ENCODE peak calls at places on chromosomes 3 and 15, in ten cellular contexts. C is suprapubic skin, Y is A549, P is gastrocnemius medialis, J is adrenal gland, M is BE2C, B is H9, D is heart left ventricle, R is astrocyte, H is colonic mucosa. F is an unnamed sample. For H3K4me1, the result is how much of the 10 kb centered on the place peaks cover.

GRCh38 chr3:174023445-174023844 is 625.9 kb downstream of the NLGN1 start:
- DNase-seq in C (no peak), Y (no peak), P (no peak), J (no peak), M (no peak), B (no peak), D (no peak), R (peak), H (no peak), F (no peak)

GRCh38 chr15:100201376-100202280 is 140.1 kb downstream of the ADAMTS17 start:
- DNase-seq in C (peak), Y (no peak), P (no peak), J (no peak), M (peak), B (no peak), D (no peak), R (peak), H (no peak), F (no peak)

GRCh38 chr15:101381671-101382212 is 86.7 kb upstream of the SNRPA1 start:
- DNase-seq in C (no peak), Y (no peak), P (no peak), J (no peak), M (no peak), B (no peak), D (no peak), R (no peak), H (no peak), F (no peak)

GRCh38 chr15:73677146-73677607 is 7.0 kb upstream of the CD276 start:
- DNase-seq in C (peak), Y (peak), P (peak), J (peak), M (peak), B (peak), D (peak), R (peak), H (peak), F (peak)

GRCh38 chr3:71896751-71897150 is 111.8 kb upstream of the PROK2 start:
- DNase-seq in C (no peak), Y (no peak), P (no peak), J (no peak), M (no peak), B (no peak), D (no peak), R (no peak), H (no peak), F (no peak)

GRCh38 chr3:179766416-179767133 is 113.7 kb downstream of the USP13 start:
- DNase-seq in C (no peak), Y (no peak), P (no peak), J (no peak), M (no peak), B (no peak), D (no peak), R (no peak), H (no peak), F (no peak)

GRCh38 chr15:90871716-90872480 is 3.5 kb downstream of the FURIN start:
- DNase-seq in C (no peak), Y (no peak), P (no peak), J (no peak), M (no peak), B (peak), D (no peak), R (no peak), H (peak), F (peak)

GRCh38 chr15:59668571-59668970 is 11.3 kb upstream of the GTF2A2 start:
- DNase-seq in C (no peak), Y (no peak), P (no peak), J (no peak), M (no peak), B (no peak), D (no peak), R (no peak), H (no peak), F (no peak)

GRCh38 chr3:109532257-109533216 is 195.2 kb upstream of the DPPA4 start:
- DNase-seq in C (no peak), Y (peak), P (no peak), J (peak), M (peak), B (peak), D (no peak), R (peak), H (peak), F (peak)

GRCh38 chr3:16069149-16069922 is 105.1 kb upstream of the GALNT15 start:
- DNase-seq in C (no peak), Y (peak), P (no peak), J (no peak), M (no peak), B (no peak), D (no peak), R (peak), H (no peak), F (no peak)

GRCh38 chr3:87000940-87001339 is 10.0 kb upstream of the VGLL3 start:
- DNase-seq in C (no peak), Y (no peak), P (no peak), J (no peak), M (no peak), B (no peak), D (no peak), R (no peak), H (no peak), F (no peak)

GRCh38 chr15:68652141-68652540 is 73.3 kb downstream of the CORO2B start:
- DNase-seq in C (peak), Y (no peak), P (no peak), J (no peak), M (no peak), B (no peak), D (peak), R (no peak), H (no peak), F (peak)

GRCh38 chr15:73054417-73054963 is 2.2 kb downstream of the NEO1 start:
- DNase-seq in C (no peak), Y (no peak), P (no peak), J (no peak), M (no peak), B (no peak), D (no peak), R (no peak), H (peak), F (no peak)

GRCh38 chr3:9623148-9623547 is 26.2 kb upstream of the MTMR14 start:
- DNase-seq in C (no peak), Y (no peak), P (no peak), J (no peak), M (peak), B (no peak), D (no peak), R (no peak), H (no peak), F (no peak)

GRCh38 chr3:32831062-32831461 is 13.3 kb downstream of the TRIM71 start:
- DNase-seq in C (no peak), Y (no peak), P (no peak), J (no peak), M (no peak), B (no peak), D (no peak), R (no peak), H (no peak), F (no peak)

GRCh38 chr3:71173421-71173975 is 410.0 kb downstream of the FOXP1 start:
- DNase-seq in C (no peak), Y (no peak), P (no peak), J (no peak), M (no peak), B (no peak), D (no peak), R (peak), H (no peak), F (no peak)

GRCh38 chr15:76208786-76209424 is 102.4 kb downstream of the ETFA start:
- DNase-seq in C (no peak), Y (no peak), P (no peak), J (no peak), M (peak), B (no peak), D (no peak), R (no peak), H (no peak), F (no peak)

GRCh38 chr15:39501366-39501765 is 79.5 kb upstream of the THBS1 start:
- DNase-seq in C (no peak), Y (no peak), P (no peak), J (no peak), M (no peak), B (no peak), D (no peak), R (peak), H (no peak), F (no peak)

GRCh38 chr3:46987485-46988401 is 8.3 kb downstream of the NBEAL2 start:
- DNase-seq in C (no peak), Y (peak), P (no peak), J (no peak), M (no peak), B (peak), D (peak), R (no peak), H (peak), F (no peak)

GRCh38 chr3:146117406-146118285 is 43.3 kb downstream of the PLOD2 start:
- DNase-seq in C (no peak), Y (peak), P (no peak), J (no peak), M (no peak), B (no peak), D (no peak), R (peak), H (no peak), F (no peak)

GRCh38 chr3:63400259-63400860 is 122.3 kb downstream of the SYNPR start:
- DNase-seq in C (no peak), Y (no peak), P (no peak), J (peak), M (no peak), B (no peak), D (no peak), R (peak), H (no peak), F (no peak)

GRCh38 chr15:34018021-34018645 is 20.9 kb downstream of the AVEN start:
- DNase-seq in C (no peak), Y (no peak), P (no peak), J (no peak), M (no peak), B (no peak), D (no peak), R (peak), H (no peak), F (no peak)

GRCh38 chr15:63338170-63338569 is 43.5 kb downstream of the CA12 start:
- DNase-seq in C (no peak), Y (no peak), P (no peak), J (no peak), M (no peak), B (no peak), D (no peak), R (peak), H (no peak), F (no peak)

GRCh38 chr3:125357837-125358236 is 17.3 kb downstream of the ZNF148 start:
- DNase-seq in C (no peak), Y (no peak), P (no peak), J (no peak), M (no peak), B (no peak), D (no peak), R (no peak), H (no peak), F (no peak)

GRCh38 chr3:30258426-30259392 is 347.7 kb upstream of the TGFBR2 start:
- DNase-seq in C (no peak), Y (peak), P (no peak), J (no peak), M (no peak), B (no peak), D (no peak), R (no peak), H (peak), F (no peak)

GRCh38 chr3:187694801-187695200 is 7.6 kb downstream of the RTP2 start:
- DNase-seq in C (no peak), Y (no peak), P (no peak), J (no peak), M (no peak), B (no peak), D (peak), R (peak), H (no peak), F (no peak)

GRCh38 chr3:126484148-126484547 is 8.5 kb upstream of the ZXDC start:
- DNase-seq in C (no peak), Y (no peak), P (peak), J (no peak), M (no peak), B (no peak), D (no peak), R (no peak), H (no peak), F (no peak)

GRCh38 chr3:113825090-113825489 is 13.5 kb upstream of the GRAMD1C start:
- DNase-seq in C (no peak), Y (peak), P (no peak), J (no peak), M (no peak), B (no peak), D (no peak), R (no peak), H (no peak), F (no peak)

GRCh38 chr3:71101581-71101980 is 481.9 kb downstream of the FOXP1 start:
- DNase-seq in C (no peak), Y (no peak), P (no peak), J (no peak), M (no peak), B (no peak), D (no peak), R (peak), H (no peak), F (no peak)

GRCh38 chr15:25792128-25792527 is 71.0 kb downstream of the ATP10A start:
- DNase-seq in C (peak), Y (no peak), P (no peak), J (peak), M (no peak), B (no peak), D (no peak), R (no peak), H (peak), F (no peak)
- H3K4me1 ChIP-seq in C (under half), Y (under half), P (under half), J (under half), M (under half), B (under half), D (under half), R (under half), H (under half), F (under half)

GRCh38 chr3:45617430-45618080 is 23.0 kb downstream of the LIMD1 start:
- DNase-seq in C (no peak), Y (peak), P (no peak), J (no peak), M (no peak), B (no peak), D (no peak), R (no peak), H (peak), F (no peak)
- H3K4me1 ChIP-seq in C (under half), Y (half or more), P (under half), J (under half), M (under half), B (under half), D (under half), R (under half), H (under half), F (under half)

DNA sequence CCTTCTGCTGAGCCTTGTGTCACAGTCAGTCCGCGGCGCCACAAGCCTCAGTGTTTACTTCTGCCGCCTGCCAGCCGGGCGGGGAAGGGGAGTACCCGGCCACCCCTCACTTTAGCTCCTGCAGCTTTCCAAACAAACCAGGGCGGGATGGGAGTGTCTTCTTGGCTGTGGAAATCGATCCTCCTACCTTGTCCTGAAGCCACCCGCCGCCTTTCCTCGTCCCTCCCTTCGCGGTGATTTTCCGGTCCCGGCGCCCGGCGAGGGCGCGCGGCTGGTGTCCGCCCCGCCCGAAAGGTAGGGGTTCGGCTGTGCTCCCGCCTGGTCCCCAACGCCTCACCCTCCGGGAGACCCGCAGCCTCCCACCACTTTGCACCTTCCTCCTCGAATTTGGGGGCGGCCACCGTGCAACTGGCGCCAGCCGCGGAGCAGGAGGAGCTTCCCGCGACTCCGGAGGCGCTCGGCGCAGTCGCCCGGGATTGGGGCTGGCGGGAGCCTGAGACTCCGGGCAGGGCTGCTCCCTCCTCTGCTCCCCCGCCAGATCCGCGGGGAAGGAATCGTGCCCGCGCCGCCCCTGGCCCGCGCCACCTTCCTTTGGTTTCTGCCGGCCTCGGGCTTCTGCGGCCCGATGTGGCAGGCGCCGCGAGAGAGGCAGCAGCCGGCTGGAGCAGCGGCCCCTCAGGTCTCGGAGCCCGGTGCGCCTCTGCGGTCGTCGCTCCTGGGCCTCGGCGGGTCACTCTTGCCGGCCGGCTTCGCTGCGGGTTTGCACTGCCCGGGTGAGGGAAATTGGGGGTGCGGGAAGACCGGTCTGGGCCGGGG is 30.7 kb upstream of the ST3GAL6 start:
- DNase-seq in C (peak), Y (peak), P (peak), J (peak), M (peak), B (peak), D (peak), R (peak), H (peak), F (peak)
- H3K4me1 ChIP-seq in C (under half), Y (under half), P (under half), J (under half), M (under half), B (under half), D (under half), R (under half), H (under half), F (under half)

GRCh38 chr3:43031490-43032216 is 52.5 kb downstream of the GASK1A start:
- DNase-seq in C (peak), Y (no peak), P (peak), J (peak), M (no peak), B (no peak), D (no peak), R (no peak), H (no peak), F (no peak)
- H3K4me1 ChIP-seq in C (under half), Y (under half), P (under half), J (under half), M (under half), B (under half), D (under half), R (under half), H (under half), F (under half)

DNA sequence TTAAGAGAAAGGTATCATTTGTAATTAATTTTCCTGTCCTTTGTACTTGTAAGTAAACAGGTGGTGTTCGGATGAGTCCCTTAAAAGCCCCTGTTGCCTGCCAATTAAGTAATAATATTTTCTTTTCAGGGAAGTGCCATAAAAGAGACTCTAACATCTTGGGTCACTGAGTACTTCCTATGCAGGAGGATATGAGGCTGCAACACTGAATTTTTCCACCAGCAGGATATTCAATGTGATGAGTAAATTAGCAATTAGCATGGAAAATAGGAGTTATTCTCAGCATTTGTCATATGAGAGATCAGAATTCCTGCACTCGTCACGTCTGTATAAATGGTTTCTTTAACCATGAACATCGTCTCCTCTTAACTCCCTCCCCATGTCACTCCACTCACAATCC is 45.4 kb downstream of the WWTR1 start:
- DNase-seq in C (no peak), Y (no peak), P (no peak), J (no peak), M (no peak), B (no peak), D (no peak), R (no peak), H (no peak), F (no peak)
- H3K4me1 ChIP-seq in C (under half), Y (half or more), P (under half), J (under half), M (under half), B (under half), D (half or more), R (under half), H (under half), F (under half)

GRCh38 chr15:62124176-62124952 is 40.7 kb downstream of the C2CD4B start:
- DNase-seq in C (no peak), Y (peak), P (no peak), J (no peak), M (no peak), B (no peak), D (no peak), R (peak), H (no peak), F (no peak)
- H3K4me1 ChIP-seq in C (under half), Y (under half), P (under half), J (under half), M (under half), B (under half), D (under half), R (under half), H (under half), F (under half)

F was measured in neural progenitor cell.